ENCODE peak calls at places on chromosomes 11 and 22, in ten cellular contexts. One of them, this sample, is unnamed.

GRCh38 chr11:133681901-133682300 is 149.6 kb upstream of the OPCML start:
- DNase-seq in EH: no peak
- DNase-seq in activated CD8-positive, alpha-beta memory T cell treated with anti-CD3 and anti-CD28 coated beads, Interleukin-2, amount 10 ng/mL, durations not matched to agents 7 days and 5 days: no peak
- DNase-seq in occipital lobe: no peak
- DNase-seq in foreskin melanocyte: no peak
- DNase-seq in tibial artery: no peak
- DNase-seq in Right ventricle myocardium superior: no peak
- DNase-seq in fibroblast of lung: no peak
- DNase-seq in stimulated activated CD8-positive, alpha-beta memory T cell treated with anti-CD3 and anti-CD28 coated beads, Interleukin-2, amount 100 ng/mL, for 48 hours: no peak
- DNase-seq in RKO: no peak
- DNase-seq in this sample: no peak

GRCh38 chr11:57643802-57644201 is 5.9 kb downstream of the YPEL4 start:
- DNase-seq in tibial artery: no peak
- DNase-seq in activated CD8-positive, alpha-beta memory T cell treated with anti-CD3 and anti-CD28 coated beads, Interleukin-2, amount 10 ng/mL, durations not matched to agents 7 days and 5 days: no peak
- DNase-seq in RKO: peak
- DNase-seq in foreskin melanocyte: no peak
- DNase-seq in stimulated activated CD8-positive, alpha-beta memory T cell treated with anti-CD3 and anti-CD28 coated beads, Interleukin-2, amount 100 ng/mL, for 48 hours: no peak
- DNase-seq in occipital lobe: no peak
- DNase-seq in EH: peak
- DNase-seq in Right ventricle myocardium superior: no peak
- DNase-seq in fibroblast of lung: no peak
- DNase-seq in this sample: peak

GRCh38 chr11:2530131-2530854 is 85.5 kb downstream of the KCNQ1 start:
- DNase-seq in foreskin melanocyte: no peak
- DNase-seq in occipital lobe: no peak
- DNase-seq in fibroblast of lung: no peak
- DNase-seq in RKO: no peak
- DNase-seq in Right ventricle myocardium superior: peak
- DNase-seq in EH: no peak
- DNase-seq in tibial artery: peak
- DNase-seq in activated CD8-positive, alpha-beta memory T cell treated with anti-CD3 and anti-CD28 coated beads, Interleukin-2, amount 10 ng/mL, durations not matched to agents 7 days and 5 days: no peak
- DNase-seq in stimulated activated CD8-positive, alpha-beta memory T cell treated with anti-CD3 and anti-CD28 coated beads, Interleukin-2, amount 100 ng/mL, for 48 hours: no peak
- DNase-seq in this sample: peak

GRCh38 chr11:73939096-73939495 is 11.7 kb upstream of the DNAJB13 start:
- DNase-seq in occipital lobe: no peak
- DNase-seq in EH: peak
- DNase-seq in tibial artery: no peak
- DNase-seq in Right ventricle myocardium superior: no peak
- DNase-seq in RKO: no peak
- DNase-seq in activated CD8-positive, alpha-beta memory T cell treated with anti-CD3 and anti-CD28 coated beads, Interleukin-2, amount 10 ng/mL, durations not matched to agents 7 days and 5 days: no peak
- DNase-seq in foreskin melanocyte: no peak
- DNase-seq in stimulated activated CD8-positive, alpha-beta memory T cell treated with anti-CD3 and anti-CD28 coated beads, Interleukin-2, amount 100 ng/mL, for 48 hours: no peak
- DNase-seq in fibroblast of lung: peak
- DNase-seq in this sample: no peak

GRCh38 chr11:66857927-66858185 is 992 bp downstream of the LRFN4 start:
- DNase-seq in Right ventricle myocardium superior: no peak
- DNase-seq in RKO: no peak
- DNase-seq in occipital lobe: no peak
- DNase-seq in EH: no peak
- DNase-seq in tibial artery: no peak
- DNase-seq in fibroblast of lung: no peak
- DNase-seq in activated CD8-positive, alpha-beta memory T cell treated with anti-CD3 and anti-CD28 coated beads, Interleukin-2, amount 10 ng/mL, durations not matched to agents 7 days and 5 days: no peak
- DNase-seq in stimulated activated CD8-positive, alpha-beta memory T cell treated with anti-CD3 and anti-CD28 coated beads, Interleukin-2, amount 100 ng/mL, for 48 hours: no peak
- DNase-seq in foreskin melanocyte: no peak
- DNase-seq in this sample: peak

GRCh38 chr22:37284807-37285355 is 2.6 kb downstream of the CYTH4 start:
- DNase-seq in Right ventricle myocardium superior: peak
- DNase-seq in occipital lobe: peak
- DNase-seq in foreskin melanocyte: no peak
- DNase-seq in fibroblast of lung: no peak
- DNase-seq in activated CD8-positive, alpha-beta memory T cell treated with anti-CD3 and anti-CD28 coated beads, Interleukin-2, amount 10 ng/mL, durations not matched to agents 7 days and 5 days: peak
- DNase-seq in stimulated activated CD8-positive, alpha-beta memory T cell treated with anti-CD3 and anti-CD28 coated beads, Interleukin-2, amount 100 ng/mL, for 48 hours: no peak
- DNase-seq in EH: no peak
- DNase-seq in RKO: no peak
- DNase-seq in tibial artery: peak
- DNase-seq in this sample: peak

GRCh38 chr11:83971063-83971462 is 684.9 kb upstream of the CCDC90B start:
- DNase-seq in fibroblast of lung: peak
- DNase-seq in RKO: peak
- DNase-seq in activated CD8-positive, alpha-beta memory T cell treated with anti-CD3 and anti-CD28 coated beads, Interleukin-2, amount 10 ng/mL, durations not matched to agents 7 days and 5 days: no peak
- DNase-seq in foreskin melanocyte: no peak
- DNase-seq in tibial artery: no peak
- DNase-seq in EH: no peak
- DNase-seq in occipital lobe: peak
- DNase-seq in stimulated activated CD8-positive, alpha-beta memory T cell treated with anti-CD3 and anti-CD28 coated beads, Interleukin-2, amount 100 ng/mL, for 48 hours: no peak
- DNase-seq in Right ventricle myocardium superior: no peak
- DNase-seq in this sample: no peak

GRCh38 chr22:40749829-40750228 is 69.3 kb downstream of the SLC25A17 start:
- DNase-seq in fibroblast of lung: no peak
- DNase-seq in foreskin melanocyte: no peak
- DNase-seq in activated CD8-positive, alpha-beta memory T cell treated with anti-CD3 and anti-CD28 coated beads, Interleukin-2, amount 10 ng/mL, durations not matched to agents 7 days and 5 days: no peak
- DNase-seq in EH: no peak
- DNase-seq in stimulated activated CD8-positive, alpha-beta memory T cell treated with anti-CD3 and anti-CD28 coated beads, Interleukin-2, amount 100 ng/mL, for 48 hours: no peak
- DNase-seq in Right ventricle myocardium superior: no peak
- DNase-seq in RKO: no peak
- DNase-seq in occipital lobe: no peak
- DNase-seq in tibial artery: no peak
- DNase-seq in this sample: no peak

GRCh38 chr22:22746963-22747933 is 102.8 kb downstream of the GGTLC2 start:
- DNase-seq in activated CD8-positive, alpha-beta memory T cell treated with anti-CD3 and anti-CD28 coated beads, Interleukin-2, amount 10 ng/mL, durations not matched to agents 7 days and 5 days: no peak
- DNase-seq in Right ventricle myocardium superior: no peak
- DNase-seq in foreskin melanocyte: no peak
- DNase-seq in EH: no peak
- DNase-seq in fibroblast of lung: no peak
- DNase-seq in RKO: no peak
- DNase-seq in occipital lobe: no peak
- DNase-seq in tibial artery: no peak
- DNase-seq in stimulated activated CD8-positive, alpha-beta memory T cell treated with anti-CD3 and anti-CD28 coated beads, Interleukin-2, amount 100 ng/mL, for 48 hours: no peak
- DNase-seq in this sample: no peak

GRCh38 chr11:2669926-2670469 is 29.8 kb downstream of the KCNQ1OT1 start:
- DNase-seq in fibroblast of lung: no peak
- DNase-seq in foreskin melanocyte: no peak
- DNase-seq in stimulated activated CD8-positive, alpha-beta memory T cell treated with anti-CD3 and anti-CD28 coated beads, Interleukin-2, amount 100 ng/mL, for 48 hours: no peak
- DNase-seq in EH: no peak
- DNase-seq in tibial artery: no peak
- DNase-seq in RKO: no peak
- DNase-seq in occipital lobe: no peak
- DNase-seq in activated CD8-positive, alpha-beta memory T cell treated with anti-CD3 and anti-CD28 coated beads, Interleukin-2, amount 10 ng/mL, durations not matched to agents 7 days and 5 days: no peak
- DNase-seq in Right ventricle myocardium superior: no peak
- DNase-seq in this sample: peak

GRCh38 chr11:111540114-111540920 is at the start of gene LAYN:
- DNase-seq in occipital lobe: no peak
- DNase-seq in Right ventricle myocardium superior: peak
- DNase-seq in tibial artery: peak
- DNase-seq in fibroblast of lung: peak
- DNase-seq in foreskin melanocyte: no peak
- DNase-seq in EH: peak
- DNase-seq in activated CD8-positive, alpha-beta memory T cell treated with anti-CD3 and anti-CD28 coated beads, Interleukin-2, amount 10 ng/mL, durations not matched to agents 7 days and 5 days: peak
- DNase-seq in RKO: no peak
- DNase-seq in stimulated activated CD8-positive, alpha-beta memory T cell treated with anti-CD3 and anti-CD28 coated beads, Interleukin-2, amount 100 ng/mL, for 48 hours: peak
- DNase-seq in this sample: peak

GRCh38 chr22:27183474-27183873 is 526.1 kb downstream of the MIAT start:
- DNase-seq in activated CD8-positive, alpha-beta memory T cell treated with anti-CD3 and anti-CD28 coated beads, Interleukin-2, amount 10 ng/mL, durations not matched to agents 7 days and 5 days: no peak
- DNase-seq in fibroblast of lung: no peak
- DNase-seq in foreskin melanocyte: no peak
- DNase-seq in occipital lobe: no peak
- DNase-seq in stimulated activated CD8-positive, alpha-beta memory T cell treated with anti-CD3 and anti-CD28 coated beads, Interleukin-2, amount 100 ng/mL, for 48 hours: no peak
- DNase-seq in RKO: no peak
- DNase-seq in Right ventricle myocardium superior: no peak
- DNase-seq in tibial artery: peak
- DNase-seq in EH: no peak
- DNase-seq in this sample: no peak

GRCh38 chr22:45743687-45744086 is 72.1 kb downstream of the ATXN10 start:
- DNase-seq in occipital lobe: no peak
- DNase-seq in tibial artery: no peak
- DNase-seq in fibroblast of lung: no peak
- DNase-seq in EH: peak
- DNase-seq in Right ventricle myocardium superior: no peak
- DNase-seq in stimulated activated CD8-positive, alpha-beta memory T cell treated with anti-CD3 and anti-CD28 coated beads, Interleukin-2, amount 100 ng/mL, for 48 hours: no peak
- DNase-seq in RKO: no peak
- DNase-seq in foreskin melanocyte: no peak
- DNase-seq in activated CD8-positive, alpha-beta memory T cell treated with anti-CD3 and anti-CD28 coated beads, Interleukin-2, amount 10 ng/mL, durations not matched to agents 7 days and 5 days: no peak
- DNase-seq in this sample: no peak

This sample was measured in osteoblast.